ENCODE peak calls at places on chromosomes 5 and 9, in nine cellular contexts. B is astrocyte of the spinal cord; X is left lung; P is fibroblast of villous mesenchyme; D is epithelial cell of proximal tubule; I is GM12865; Q is GF-D8; U is activated T-cell treated with anti-CD3 and anti-CD28 coated beads for 24 hours; R is stimulated activated CD4-positive, alpha-beta T cell treated with anti-CD3 and anti-CD28 coated beads, Interleukin-4, amount 100 ng/mL, for 4 hours. Z is an unnamed sample.

GRCh38 chr5:140153905-140154304 is 21.1 kb upstream of the CYSTM1 start:
- DNase-seq in B (no peak), X (no peak), P (no peak), D (no peak), I (no peak), Q (no peak), U (no peak), R (no peak), Z (no peak)

GRCh38 chr5:14440598-14441401 is 140.8 kb upstream of the OTULINL start:
- DNase-seq in B (peak), X (no peak), P (peak), D (no peak), I (no peak), Q (no peak), U (no peak), R (no peak), Z (no peak)

GRCh38 chr5:179262126-179262920 is 82.9 kb downstream of the ADAMTS2 start:
- DNase-seq in B (no peak), X (peak), P (no peak), D (no peak), I (no peak), Q (no peak), U (no peak), R (no peak), Z (no peak)

GRCh38 chr9:14395300-14396082 is 81.5 kb upstream of the NFIB start:
- DNase-seq in B (no peak), X (no peak), P (no peak), D (no peak), I (no peak), Q (no peak), U (no peak), R (no peak), Z (no peak)

GRCh38 chr9:129932303-129933151 is 97.3 kb downstream of the USP20 start:
- DNase-seq in B (no peak), X (no peak), P (no peak), D (no peak), I (peak), Q (peak), U (no peak), R (no peak), Z (no peak)

GRCh38 chr5:89117131-89117644 is 234.2 kb upstream of the MEF2C start:
- DNase-seq in B (no peak), X (no peak), P (no peak), D (peak), I (peak), Q (no peak), U (no peak), R (no peak), Z (peak)

GRCh38 chr5:99614888-99615287 is 686.1 kb upstream of the CHD1 start:
- DNase-seq in B (no peak), X (no peak), P (no peak), D (no peak), I (no peak), Q (no peak), U (no peak), R (no peak), Z (no peak)

GRCh38 chr9:132069046-132069898 is 10.4 kb downstream of the MED27 start:
- DNase-seq in B (peak), X (no peak), P (peak), D (no peak), I (no peak), Q (no peak), U (no peak), R (no peak), Z (no peak)

GRCh38 chr5:68285857-68286611 is 70.5 kb downstream of the PIK3R1 start:
- DNase-seq in B (peak), X (no peak), P (peak), D (no peak), I (peak), Q (no peak), U (no peak), R (no peak), Z (peak)

GRCh38 chr5:101009758-101010519 is 106.9 kb upstream of the ST8SIA4 start:
- DNase-seq in B (no peak), X (no peak), P (no peak), D (no peak), I (peak), Q (no peak), U (no peak), R (no peak), Z (no peak)

GRCh38 chr9:86460211-86461002 is 106.2 kb upstream of the TUT7 start:
- DNase-seq in B (no peak), X (no peak), P (no peak), D (no peak), I (no peak), Q (no peak), U (no peak), R (no peak), Z (no peak)

GRCh38 chr9:114308361-114308950 is 14.4 kb upstream of the ORM1 start:
- DNase-seq in B (no peak), X (no peak), P (no peak), D (no peak), I (no peak), Q (no peak), U (no peak), R (no peak), Z (no peak)

GRCh38 chr9:77841739-77842386 is 189.7 kb downstream of the GNAQ start:
- DNase-seq in B (no peak), X (no peak), P (no peak), D (no peak), I (peak), Q (no peak), U (no peak), R (no peak), Z (no peak)

GRCh38 chr5:124154714-124155113 is 591.7 kb downstream of the ZNF608 start:
- DNase-seq in B (no peak), X (no peak), P (no peak), D (no peak), I (no peak), Q (no peak), U (no peak), R (no peak), Z (no peak)

GRCh38 chr9:112086627-112087026 is 88.5 kb downstream of the SUSD1 start:
- DNase-seq in B (peak), X (no peak), P (peak), D (no peak), I (peak), Q (no peak), U (no peak), R (no peak), Z (no peak)

GRCh38 chr9:113599647-113600476 is 136.3 kb downstream of the RGS3 start:
- DNase-seq in B (peak), X (peak), P (peak), D (no peak), I (no peak), Q (no peak), U (no peak), R (no peak), Z (peak)

GRCh38 chr9:76643399-76644117 is 120.7 kb upstream of the PCA3 start:
- DNase-seq in B (no peak), X (no peak), P (no peak), D (no peak), I (peak), Q (no peak), U (no peak), R (no peak), Z (no peak)

GRCh38 chr5:176739461-176740051 is 70.8 kb upstream of the UNC5A start:
- DNase-seq in B (no peak), X (no peak), P (no peak), D (no peak), I (no peak), Q (no peak), U (no peak), R (no peak), Z (no peak)

GRCh38 chr5:147893820-147894219 is 12.5 kb downstream of the C5orf46 start:
- DNase-seq in B (no peak), X (no peak), P (no peak), D (no peak), I (no peak), Q (no peak), U (no peak), R (no peak), Z (no peak)

GRCh38 chr9:38182321-38182720 is 113.3 kb upstream of the SHB start:
- DNase-seq in B (no peak), X (no peak), P (no peak), D (no peak), I (peak), Q (no peak), U (no peak), R (no peak), Z (peak)

GRCh38 chr5:72244862-72245371 is 75.1 kb downstream of the MRPS27 start:
- DNase-seq in B (peak), X (no peak), P (peak), D (no peak), I (peak), Q (peak), U (no peak), R (no peak), Z (peak)

GRCh38 chr5:125412561-125413535 is 666.4 kb upstream of the ZNF608 start:
- DNase-seq in B (peak), X (peak), P (peak), D (peak), I (peak), Q (no peak), U (no peak), R (no peak), Z (peak)

GRCh38 chr5:179273074-179273435 is 72.2 kb downstream of the ADAMTS2 start:
- DNase-seq in B (no peak), X (peak), P (no peak), D (no peak), I (no peak), Q (no peak), U (no peak), R (no peak), Z (no peak)

GRCh38 chr9:99197987-99198386 is 23.8 kb downstream of the ALG2 start:
- DNase-seq in B (no peak), X (no peak), P (no peak), D (no peak), I (no peak), Q (no peak), U (no peak), R (no peak), Z (no peak)

GRCh38 chr5:133928690-133929393 is 39.6 kb downstream of the C5orf15 start:
- DNase-seq in B (no peak), X (peak), P (no peak), D (no peak), I (peak), Q (no peak), U (no peak), R (no peak), Z (no peak)

GRCh38 chr5:142901476-142902187 is 131.5 kb downstream of the ARHGAP26 start:
- DNase-seq in B (no peak), X (no peak), P (no peak), D (no peak), I (no peak), Q (no peak), U (no peak), R (no peak), Z (no peak)

GRCh38 chr9:135090547-135090946 is 3.1 kb downstream of the OLFM1 start:
- DNase-seq in B (no peak), X (peak), P (no peak), D (no peak), I (no peak), Q (no peak), U (no peak), R (no peak), Z (no peak)

GRCh38 chr5:57741326-57741725 is 258.7 kb upstream of the ACTBL2 start:
- DNase-seq in B (no peak), X (no peak), P (no peak), D (no peak), I (no peak), Q (no peak), U (no peak), R (no peak), Z (no peak)

GRCh38 chr5:35513612-35514011 is 104.1 kb upstream of the SPEF2 start:
- DNase-seq in B (no peak), X (no peak), P (no peak), D (no peak), I (no peak), Q (no peak), U (no peak), R (no peak), Z (no peak)

GRCh38 chr9:95044731-95045508 is 272.6 kb downstream of the FANCC start:
- DNase-seq in B (no peak), X (peak), P (no peak), D (no peak), I (no peak), Q (no peak), U (no peak), R (no peak), Z (no peak)

GRCh38 chr5:74641778-74642542 is 1.4 kb upstream of the ENC1 start:
- DNase-seq in B (peak), X (no peak), P (peak), D (peak), I (peak), Q (peak), U (no peak), R (no peak), Z (peak)

GRCh38 chr9:111005711-111006482 is 32.4 kb downstream of the LPAR1 start:
- DNase-seq in B (no peak), X (no peak), P (peak), D (peak), I (no peak), Q (no peak), U (no peak), R (no peak), Z (no peak)